ENCODE peak calls at places on chromosomes 7 and 10, in six cellular contexts. D is mesenchymal stem cell, V is H9, H is neuronal stem cell, C is H1, U is trophoblast cell. K is an unnamed sample.

GRCh38 chr10:99304027-99304856 is 24.9 kb upstream of the CNNM1 start:
- DNase-seq in D (peak), V (no peak), H (no peak), C (no peak), U (no peak), K (no peak)

GRCh38 chr10:52030051-52030867 is 283.8 kb upstream of the DKK1 start:
- DNase-seq in D (peak), V (no peak), H (no peak), C (no peak), U (no peak), K (peak)

GRCh38 chr7:63899691-63900393 is 98.8 kb upstream of the ZNF722 start:
- DNase-seq in D (no peak), V (no peak), H (no peak), C (no peak), U (peak), K (no peak)

GRCh38 chr10:131621784-131622624 is 278.8 kb upstream of the PPP2R2D start:
- DNase-seq in D (no peak), V (no peak), H (no peak), C (no peak), U (no peak), K (no peak)

GRCh38 chr7:519429-519973 is at the start of gene PDGFA:
- DNase-seq in D (peak), V (no peak), H (no peak), C (no peak), U (peak), K (peak)

GRCh38 chr7:1253591-1254207 is 21.0 kb downstream of the UNCX start:
- DNase-seq in D (no peak), V (no peak), H (no peak), C (no peak), U (no peak), K (no peak)

GRCh38 chr7:151759591-151760042 is 117.3 kb downstream of the PRKAG2 start:
- DNase-seq in D (peak), V (peak), H (peak), C (peak), U (peak), K (peak)

GRCh38 chr7:31373337-31374289 is 33.1 kb upstream of the NEUROD6 start:
- DNase-seq in D (peak), V (peak), H (peak), C (peak), U (peak), K (peak)

GRCh38 chr10:86371116-86371515 is 4.5 kb upstream of the GRID1 start:
- DNase-seq in D (no peak), V (peak), H (no peak), C (no peak), U (no peak), K (no peak)

GRCh38 chr7:15481127-15481526 is 80.7 kb downstream of the AGMO start:
- DNase-seq in D (no peak), V (no peak), H (no peak), C (no peak), U (no peak), K (no peak)

GRCh38 chr7:26343837-26344236 is 52.2 kb downstream of the SNX10 start:
- DNase-seq in D (no peak), V (no peak), H (no peak), C (no peak), U (no peak), K (no peak)

GRCh38 chr7:136869991-136870798 is 1.7 kb downstream of the CHRM2 start:
- DNase-seq in D (peak), V (peak), H (peak), C (no peak), U (no peak), K (peak)

GRCh38 chr7:149172534-149172920 is 22.8 kb upstream of the ZNF282 start:
- DNase-seq in D (no peak), V (no peak), H (no peak), C (no peak), U (no peak), K (no peak)

GRCh38 chr7:149166142-149166541 is 18.9 kb downstream of the ZNF398 start:
- DNase-seq in D (no peak), V (no peak), H (no peak), C (no peak), U (no peak), K (no peak)

GRCh38 chr7:149166630-149167352 is 19.5 kb downstream of the ZNF398 start:
- DNase-seq in D (no peak), V (no peak), H (no peak), C (no peak), U (no peak), K (no peak)

GRCh38 chr7:149175150-149175549 is 20.2 kb upstream of the ZNF282 start:
- DNase-seq in D (no peak), V (no peak), H (no peak), C (no peak), U (no peak), K (no peak)

GRCh38 chr7:149171894-149172533 is 23.3 kb upstream of the ZNF282 start:
- DNase-seq in D (peak), V (no peak), H (no peak), C (no peak), U (peak), K (peak)
- H3K14ac ChIP-seq in D (no peak), V (no peak), H (no peak), C (no peak), U (no peak), K (no peak)

GRCh38 chr10:121975295-121976086 is 474 bp upstream of the NSMCE4A start:
- DNase-seq in D (no peak), V (peak), H (no peak), C (no peak), U (no peak), K (no peak)

GRCh38 chr10:121974535-121975294 is at the start of gene NSMCE4A:
- DNase-seq in D (peak), V (peak), H (peak), C (peak), U (peak), K (peak)

GRCh38 chr10:121976607-121977006 is 1.6 kb upstream of the NSMCE4A start:
- DNase-seq in D (no peak), V (no peak), H (no peak), C (no peak), U (no peak), K (no peak)

GRCh38 chr10:121974019-121974534 is 940 bp downstream of the NSMCE4A start:
- DNase-seq in D (no peak), V (no peak), H (peak), C (no peak), U (no peak), K (no peak)

GRCh38 chr10:121978511-121978910 is 3.5 kb upstream of the NSMCE4A start:
- DNase-seq in D (no peak), V (no peak), H (no peak), C (no peak), U (no peak), K (no peak)
- H3K14ac ChIP-seq in D (no peak), V (no peak), H (peak), C (no peak), U (no peak), K (no peak)

DNA sequence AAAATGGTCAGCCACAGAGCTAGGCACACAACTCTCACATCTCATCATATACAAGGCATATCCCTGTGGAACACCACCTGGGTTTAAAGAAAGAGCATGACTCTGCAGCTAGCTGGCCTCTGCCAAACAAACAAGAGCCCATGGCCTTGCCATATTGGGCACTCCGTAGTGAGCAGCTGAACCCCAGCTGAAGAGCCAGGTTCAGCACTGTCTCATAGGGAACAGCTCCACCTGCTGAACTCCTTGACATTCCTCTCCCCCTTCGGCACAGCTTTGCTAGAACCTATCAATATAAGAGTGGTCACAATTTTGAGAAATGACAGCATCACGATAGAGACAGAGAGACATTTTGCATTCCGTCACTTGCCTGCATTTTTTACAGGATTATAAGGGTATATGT is 20.0 kb downstream of the SORCS1 start:
- DNase-seq in D (no peak), V (peak), H (peak), C (no peak), U (no peak), K (no peak)
- H3K14ac ChIP-seq in D (no peak), V (no peak), H (no peak), C (no peak), U (no peak), K (no peak)

DNA sequence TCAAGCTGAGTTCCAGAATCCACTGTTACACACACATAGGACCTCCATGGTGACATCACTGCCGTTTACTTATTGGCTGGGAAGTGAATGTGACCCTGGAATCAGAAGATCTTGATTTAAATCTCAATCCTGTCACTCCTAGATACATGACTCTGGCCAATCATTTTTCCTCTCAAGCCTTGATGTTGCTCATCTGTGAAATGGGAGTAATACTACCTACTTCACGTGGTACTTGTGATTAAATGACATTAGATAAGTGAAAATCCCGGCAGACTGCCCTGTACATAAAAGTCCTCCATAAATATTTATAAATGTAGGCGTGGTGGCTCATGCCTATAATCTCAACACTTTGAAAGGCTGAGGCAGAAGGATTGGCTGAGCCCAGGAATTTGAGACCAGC is 88.0 kb upstream of the SVIL start:
- DNase-seq in D (no peak), V (no peak), H (no peak), C (no peak), U (no peak), K (no peak)
- H3K14ac ChIP-seq in D (no peak), V (no peak), H (no peak), C (no peak), U (no peak), K (peak)

DNA sequence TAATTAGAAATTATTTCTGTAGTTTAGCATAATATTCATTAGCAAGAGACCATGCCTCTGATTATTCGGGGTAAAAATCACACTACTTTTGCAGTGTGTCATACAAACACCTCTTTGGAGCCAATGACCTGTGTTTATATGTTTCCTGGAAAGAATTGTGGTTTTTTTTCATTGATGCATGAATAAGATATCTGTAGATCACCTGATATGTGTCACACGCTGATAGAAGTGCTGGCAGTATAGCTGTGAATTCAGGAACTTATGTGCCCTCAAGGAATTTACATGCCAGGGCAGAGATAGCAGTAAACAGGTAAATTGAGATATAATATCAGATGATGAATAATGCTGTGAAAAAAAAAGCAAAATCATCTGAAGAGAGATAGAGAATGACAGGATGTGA is 118.2 kb downstream of the VPS50 start:
- DNase-seq in D (no peak), V (no peak), H (no peak), C (no peak), U (peak), K (no peak)
- H3K14ac ChIP-seq in D (no peak), V (no peak), H (no peak), C (no peak), U (no peak), K (no peak)

GRCh38 chr10:129655679-129656031 is 188.6 kb downstream of the MGMT start:
- DNase-seq in D (no peak), V (no peak), H (no peak), C (no peak), U (no peak), K (no peak)

GRCh38 chr10:129654461-129654860 is 187.4 kb downstream of the MGMT start:
- DNase-seq in D (no peak), V (no peak), H (no peak), C (no peak), U (no peak), K (no peak)

GRCh38 chr10:129656642-129657041 is 189.6 kb downstream of the MGMT start:
- DNase-seq in D (no peak), V (no peak), H (no peak), C (no peak), U (no peak), K (no peak)

GRCh38 chr10:129653861-129654260 is 186.8 kb downstream of the MGMT start:
- DNase-seq in D (no peak), V (no peak), H (no peak), C (no peak), U (no peak), K (no peak)

GRCh38 chr10:129655007-129655678 is 188.1 kb downstream of the MGMT start:
- DNase-seq in D (peak), V (no peak), H (no peak), C (no peak), U (no peak), K (peak)
- H3K14ac ChIP-seq in D (no peak), V (no peak), H (no peak), C (no peak), U (no peak), K (no peak)

DNA sequence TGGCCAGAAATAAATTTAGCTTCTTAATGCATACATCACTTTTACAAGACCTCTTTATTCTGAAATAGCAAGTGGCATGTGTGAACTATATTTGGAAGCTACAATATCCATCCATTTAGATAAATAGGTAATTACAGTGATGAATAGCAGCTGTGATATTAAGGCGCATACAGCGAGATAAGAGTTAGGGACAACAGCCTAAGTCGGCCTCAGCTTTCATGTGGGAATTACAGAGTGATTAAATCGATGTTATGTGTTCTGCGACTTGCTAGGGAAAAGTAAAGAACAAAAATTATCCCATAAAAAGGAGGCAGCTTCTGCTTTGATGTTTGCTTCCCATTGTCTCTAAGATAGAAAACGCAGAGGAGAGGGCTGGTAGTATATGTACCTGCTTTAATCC is 612.8 kb downstream of the SORCS3 start:
- DNase-seq in D (no peak), V (no peak), H (no peak), C (no peak), U (no peak), K (no peak)
- H3K14ac ChIP-seq in D (no peak), V (no peak), H (no peak), C (no peak), U (no peak), K (no peak)

K was measured in IMR-90.